ENCODE peak calls at places on chromosomes 7 and 10, in four cellular contexts. Z is WTC11, I is mesendoderm, X is Right ventricle myocardium superior. Y is an unnamed sample.

GRCh38 chr7:153628825-153629224 is 423.4 kb upstream of the DPP6 start:
- DNase-seq in Z (no peak), X (no peak), I (no peak), Y (no peak)

GRCh38 chr10:11025978-11026377 is 8.3 kb downstream of the CELF2 start:
- DNase-seq in Z (no peak), X (no peak), I (no peak), Y (no peak)

GRCh38 chr7:86908948-86909347 is 150.5 kb downstream of the ELAPOR2 start:
- DNase-seq in Z (peak), I (peak), X (no peak), Y (no peak)

GRCh38 chr10:127117125-127117524 is 79.3 kb downstream of the INSYN2A start:
- DNase-seq in X (peak), Z (peak), I (peak), Y (peak)

GRCh38 chr10:79149662-79150443 is 81.1 kb downstream of the ZMIZ1 start:
- DNase-seq in X (peak), Z (peak), I (peak), Y (no peak)

GRCh38 chr10:178208-178607 is 43.0 kb downstream of the ZMYND11 start:
- DNase-seq in X (no peak), I (no peak), Z (no peak), Y (no peak)

GRCh38 chr7:101754432-101755159 is 62.8 kb upstream of the CUX1 start:
- DNase-seq in I (no peak), Z (no peak), X (no peak), Y (no peak)

GRCh38 chr7:147432068-147432467 is 1158.5 kb upstream of the C7orf33 start:
- DNase-seq in X (no peak), Z (peak), I (peak), Y (peak)

GRCh38 chr7:84055904-84056615 is 138.5 kb downstream of the SEMA3A start:
- DNase-seq in X (no peak), I (no peak), Z (no peak), Y (no peak)

GRCh38 chr7:5533821-5534367 is 110.3 kb upstream of the TNRC18 start:
- DNase-seq in Z (no peak), X (no peak), I (no peak), Y (peak)

GRCh38 chr10:126597206-126597605 is 73.3 kb downstream of the C10orf90 start:
- DNase-seq in Z (no peak), X (no peak), I (no peak), Y (no peak)

GRCh38 chr10:104127411-104127810 is 5.4 kb downstream of the SFR1 start:
- DNase-seq in Z (peak), X (no peak), I (peak), Y (peak)

GRCh38 chr10:3987142-3987974 is 202.3 kb upstream of the KLF6 start:
- DNase-seq in X (no peak), I (no peak), Z (no peak), Y (no peak)

GRCh38 chr10:102627141-102627445 is 17.2 kb upstream of the TRIM8 start:
- DNase-seq in Z (no peak), X (no peak), I (no peak), Y (no peak)

GRCh38 chr7:101977249-101977648 is 159.8 kb downstream of the CUX1 start:
- DNase-seq in I (no peak), Z (no peak), X (no peak), Y (no peak)

GRCh38 chr10:16843252-16843870 is 26.1 kb upstream of the RSU1 start:
- DNase-seq in X (no peak), Z (no peak), I (peak), Y (peak)

GRCh38 chr7:56105508-56105907 is 768 bp downstream of the CHCHD2 start:
- DNase-seq in X (no peak), Z (no peak), I (peak), Y (peak)

GRCh38 chr7:74148491-74148890 is 25.7 kb upstream of the EIF4H start:
- DNase-seq in X (no peak), I (no peak), Z (no peak), Y (no peak)

GRCh38 chr7:87220734-87221215 is 1.2 kb upstream of the TMEM243 start:
- DNase-seq in I (peak), Z (peak), X (no peak), Y (peak)

GRCh38 chr10:54800677-54801480 is at the start of gene PCDH15:
- DNase-seq in I (peak), Z (peak), X (peak), Y (peak)

GRCh38 chr7:50355817-50356178 is 51.3 kb downstream of the IKZF1 start:
- DNase-seq in I (peak), X (no peak), Z (no peak), Y (peak)

GRCh38 chr7:85101347-85101746 is 85.5 kb downstream of the SEMA3D start:
- DNase-seq in I (no peak), X (no peak), Z (no peak), Y (no peak)

GRCh38 chr10:554182-554848 is 135.2 kb downstream of the DIP2C start:
- DNase-seq in Z (no peak), X (no peak), I (no peak), Y (no peak)

GRCh38 chr10:35511649-35512048 is 93.5 kb upstream of the GJD4 start:
- DNase-seq in X (no peak), Z (no peak), I (no peak), Y (no peak)

GRCh38 chr7:44307905-44308740 is 17.3 kb downstream of the CAMK2B start:
- DNase-seq in Z (no peak), I (no peak), X (no peak), Y (no peak)

GRCh38 chr7:132687981-132688383 is 111.7 kb upstream of the PLXNA4 start:
- DNase-seq in Z (no peak), I (peak), X (no peak), Y (no peak)

GRCh38 chr10:62354941-62355340 is 19.2 kb upstream of the ZNF365 start:
- DNase-seq in X (no peak), Z (no peak), I (no peak), Y (no peak)

GRCh38 chr10:94239696-94240095 is 123.0 kb downstream of the NOC3L start:
- DNase-seq in Z (no peak), I (peak), X (no peak), Y (no peak)

GRCh38 chr10:6203331-6204062 is 765 bp downstream of the PFKFB3 start:
- DNase-seq in Z (peak), X (peak), I (peak), Y (peak)

GRCh38 chr10:17582015-17582414 is 35.2 kb downstream of the HACD1 start:
- DNase-seq in X (no peak), Z (no peak), I (no peak), Y (no peak)

GRCh38 chr10:46236941-46237681 is 49.7 kb upstream of the ANTXRL start:
- DNase-seq in Z (no peak), I (no peak), X (no peak), Y (no peak)

GRCh38 chr7:2034291-2035201 is 198.2 kb downstream of the MAD1L1 start:
- DNase-seq in Z (peak), I (no peak), X (peak), Y (no peak)

GRCh38 chr10:105714728-105715127 is 1073.6 kb downstream of the SORCS3 start:
- DNase-seq in Z (no peak), X (no peak), I (no peak), Y (no peak)

GRCh38 chr10:110147961-110148360 is 59.4 kb upstream of the MXI1 start:
- DNase-seq in I (no peak), X (no peak), Z (no peak), Y (no peak)